ENCODE peak calls at places on chromosomes 11 and 22, in eight cellular contexts. One of them, this sample, is unnamed.

GRCh38 chr11:44526438-44526837 is 39.0 kb upstream of the CD82 start:
- DNase-seq in skeletal muscle cell: no peak
- DNase-seq in HFFc6: no peak
- DNase-seq in heart right ventricle: no peak
- DNase-seq in stomach: no peak
- DNase-seq in cerebellar cortex: no peak
- DNase-seq in MCF 10A: no peak
- DNase-seq in NCI-H345: no peak
- DNase-seq in this sample: no peak

GRCh38 chr11:108474664-108475485 is 7.5 kb upstream of the C11orf65 start:
- DNase-seq in skeletal muscle cell: no peak
- DNase-seq in HFFc6: no peak
- DNase-seq in heart right ventricle: no peak
- DNase-seq in stomach: no peak
- DNase-seq in cerebellar cortex: peak; percentile 20
- DNase-seq in MCF 10A: no peak
- DNase-seq in NCI-H345: no peak
- DNase-seq in this sample: no peak

GRCh38 chr11:116890193-116890592 is 52.8 kb upstream of the APOA1 start:
- DNase-seq in skeletal muscle cell: no peak
- DNase-seq in HFFc6: no peak
- DNase-seq in heart right ventricle: no peak
- DNase-seq in stomach: no peak
- DNase-seq in cerebellar cortex: no peak
- DNase-seq in MCF 10A: no peak
- DNase-seq in NCI-H345: no peak
- DNase-seq in this sample: no peak

GRCh38 chr11:123588863-123589262 is 65.6 kb downstream of the SCN3B start:
- DNase-seq in skeletal muscle cell: no peak
- DNase-seq in HFFc6: no peak
- DNase-seq in heart right ventricle: no peak
- DNase-seq in stomach: no peak
- DNase-seq in cerebellar cortex: no peak
- DNase-seq in MCF 10A: no peak
- DNase-seq in NCI-H345: no peak
- DNase-seq in this sample: no peak

GRCh38 chr11:73461844-73462435 is 85.7 kb downstream of the RELT start:
- DNase-seq in skeletal muscle cell: no peak
- DNase-seq in HFFc6: no peak
- DNase-seq in heart right ventricle: no peak
- DNase-seq in stomach: no peak
- DNase-seq in cerebellar cortex: no peak
- DNase-seq in MCF 10A: no peak
- DNase-seq in NCI-H345: no peak
- DNase-seq in this sample: peak; percentile 97

GRCh38 chr22:36478966-36479365 is 2.5 kb downstream of the TXN2 start:
- DNase-seq in skeletal muscle cell: no peak
- DNase-seq in HFFc6: no peak
- DNase-seq in heart right ventricle: no peak
- DNase-seq in stomach: no peak
- DNase-seq in cerebellar cortex: no peak
- DNase-seq in MCF 10A: no peak
- DNase-seq in NCI-H345: no peak
- DNase-seq in this sample: no peak

GRCh38 chr11:67492069-67492727 is 9.4 kb downstream of the AIP start:
- DNase-seq in skeletal muscle cell: no peak
- DNase-seq in HFFc6: no peak
- DNase-seq in heart right ventricle: no peak
- DNase-seq in stomach: no peak
- DNase-seq in cerebellar cortex: no peak
- DNase-seq in MCF 10A: no peak
- DNase-seq in NCI-H345: no peak
- DNase-seq in this sample: no peak

GRCh38 chr22:36729321-36729720 is 25.8 kb upstream of the CACNG2 start:
- DNase-seq in skeletal muscle cell: no peak
- DNase-seq in HFFc6: no peak
- DNase-seq in heart right ventricle: no peak
- DNase-seq in stomach: no peak
- DNase-seq in cerebellar cortex: no peak
- DNase-seq in MCF 10A: no peak
- DNase-seq in NCI-H345: no peak
- DNase-seq in this sample: no peak

GRCh38 chr22:22616636-22617035 is 27.8 kb upstream of the GGTLC2 start:
- DNase-seq in skeletal muscle cell: no peak
- DNase-seq in HFFc6: no peak
- DNase-seq in heart right ventricle: no peak
- DNase-seq in stomach: no peak
- DNase-seq in cerebellar cortex: no peak
- DNase-seq in MCF 10A: peak; percentile 38
- DNase-seq in NCI-H345: no peak
- DNase-seq in this sample: no peak

GRCh38 chr11:117071344-117071787 is 26.9 kb downstream of the SIK3 start:
- DNase-seq in skeletal muscle cell: no peak
- DNase-seq in HFFc6: no peak
- DNase-seq in heart right ventricle: peak; percentile 51
- DNase-seq in stomach: peak; percentile 38
- DNase-seq in cerebellar cortex: peak; percentile 69
- DNase-seq in MCF 10A: peak; percentile 49
- DNase-seq in NCI-H345: peak; percentile 41
- DNase-seq in this sample: no peak

GRCh38 chr11:75593337-75593915 is 31.4 kb downstream of the SERPINH1 start:
- DNase-seq in skeletal muscle cell: no peak
- DNase-seq in HFFc6: no peak
- DNase-seq in heart right ventricle: no peak
- DNase-seq in stomach: no peak
- DNase-seq in cerebellar cortex: no peak
- DNase-seq in MCF 10A: no peak
- DNase-seq in NCI-H345: peak; percentile 57
- DNase-seq in this sample: no peak

GRCh38 chr22:45262931-45263789 is 21.6 kb upstream of the UPK3A start:
- DNase-seq in skeletal muscle cell: no peak
- DNase-seq in HFFc6: no peak
- DNase-seq in heart right ventricle: no peak
- DNase-seq in stomach: no peak
- DNase-seq in cerebellar cortex: no peak
- DNase-seq in MCF 10A: no peak
- DNase-seq in NCI-H345: peak; percentile 11
- DNase-seq in this sample: peak; percentile 97

This sample was measured in MV-4-11.